ENCODE peak calls at places on chromosome 16, in seven cellular contexts. Q is GM12865, Z is lower leg skin, V is psoas muscle, J is fibroblast of the aortic adventitia, H is fibroblast of mammary gland, D is glutamatergic neuron. B is an unnamed sample.

GRCh38 chr16:22375117-22375962 is 921 bp upstream of the CDR2 start:
- DNase-seq in Q (no peak), Z (no peak), D (no peak), H (no peak), J (no peak), V (no peak), B (no peak)

GRCh38 chr16:59148312-59148711 is 414.2 kb upstream of the GOT2 start:
- DNase-seq in V (no peak), J (no peak), Z (no peak), H (no peak), D (no peak), Q (no peak), B (no peak)

GRCh38 chr16:68948230-68948910 is 105.0 kb downstream of the TANGO6 start:
- DNase-seq in Q (no peak), J (peak), H (peak), Z (no peak), D (no peak), V (no peak), B (no peak)

GRCh38 chr16:85286066-85286712 is 173.9 kb upstream of the CIBAR2 start:
- DNase-seq in H (peak), Z (peak), J (peak), D (no peak), V (peak), Q (no peak), B (no peak)

GRCh38 chr16:78503501-78504110 is 404.2 kb downstream of the WWOX start:
- DNase-seq in D (peak), Z (no peak), H (peak), V (no peak), J (peak), Q (peak), B (peak)

GRCh38 chr16:69942099-69942491 is 9.0 kb upstream of the CLEC18A start:
- DNase-seq in Z (no peak), Q (no peak), D (no peak), J (no peak), H (no peak), V (no peak), B (no peak)

GRCh38 chr16:70777496-70777895 is 23.5 kb downstream of the VAC14 start:
- DNase-seq in J (no peak), Q (no peak), H (no peak), Z (no peak), V (no peak), D (no peak), B (no peak)

GRCh38 chr16:30183961-30184429 is 593 bp downstream of the CORO1A start:
- DNase-seq in Q (peak), J (no peak), Z (peak), H (no peak), V (peak), D (peak), B (no peak)

GRCh38 chr16:84922351-84923135 is 88.8 kb downstream of the ZDHHC7 start:
- DNase-seq in J (peak), Q (no peak), D (peak), H (no peak), V (peak), Z (no peak), B (peak)

GRCh38 chr16:3118204-3118790 is 5.9 kb downstream of the ZNF205 start:
- DNase-seq in D (no peak), Z (no peak), J (no peak), Q (no peak), H (no peak), V (no peak), B (no peak)

GRCh38 chr16:57781741-57782606 is 20.3 kb downstream of the KIFC3 start:
- DNase-seq in J (peak), Q (no peak), D (no peak), Z (no peak), V (peak), H (peak), B (no peak)

GRCh38 chr16:80968386-80969113 is 38.1 kb downstream of the CMC2 start:
- DNase-seq in H (peak), J (peak), Q (no peak), Z (no peak), D (no peak), V (no peak), B (no peak)

GRCh38 chr16:82562183-82562677 is 64.5 kb upstream of the CDH13 start:
- DNase-seq in Z (no peak), D (no peak), Q (no peak), J (no peak), H (no peak), V (no peak), B (no peak)

GRCh38 chr16:55955845-55956244 is 80.7 kb upstream of the CES5A start:
- DNase-seq in J (no peak), Q (no peak), D (peak), Z (no peak), V (peak), H (peak), B (no peak)

GRCh38 chr16:56795011-56795410 is 65.1 kb downstream of the NUP93 start:
- DNase-seq in Z (no peak), H (no peak), Q (no peak), J (no peak), V (no peak), D (no peak), B (no peak)

GRCh38 chr16:30985401-30986128 is 558 bp downstream of the HSD3B7 start:
- DNase-seq in V (peak), J (peak), Z (peak), D (peak), H (peak), Q (no peak), B (no peak)

GRCh38 chr16:80615751-80616150 is 75.0 kb downstream of the DYNLRB2 start:
- DNase-seq in Z (no peak), V (no peak), H (no peak), D (no peak), J (no peak), Q (no peak), B (no peak)

GRCh38 chr16:78817442-78817829 is 718.0 kb downstream of the WWOX start:
- DNase-seq in H (peak), Z (no peak), D (no peak), Q (no peak), V (no peak), J (no peak), B (no peak)

GRCh38 chr16:81913222-81913621 is 98.0 kb downstream of the SDR42E1 start:
- DNase-seq in H (no peak), V (no peak), J (no peak), Q (no peak), Z (no peak), D (no peak), B (no peak)

GRCh38 chr16:14510581-14510938 is 119.5 kb downstream of the PARN start:
- DNase-seq in V (no peak), J (no peak), H (no peak), Z (no peak), Q (no peak), D (no peak), B (no peak)

GRCh38 chr16:74862743-74863244 is 88.2 kb upstream of the FA2H start:
- DNase-seq in Q (peak), H (peak), V (no peak), Z (no peak), D (no peak), J (peak), B (no peak)

GRCh38 chr16:57846078-57846697 is 43.9 kb upstream of the KIFC3 start:
- DNase-seq in J (no peak), Q (no peak), H (no peak), D (no peak), V (no peak), Z (no peak), B (no peak)

GRCh38 chr16:22065252-22065651 is 27.1 kb upstream of the VWA3A start:
- DNase-seq in J (no peak), Z (no peak), D (no peak), V (no peak), Q (no peak), H (no peak), B (no peak)

GRCh38 chr16:70589998-70590471 is 56.3 kb upstream of the IL34 start:
- DNase-seq in Q (no peak), D (no peak), H (peak), Z (peak), V (no peak), J (peak), B (no peak)

GRCh38 chr16:57112403-57113041 is 20.1 kb downstream of the CPNE2 start:
- DNase-seq in Q (peak), J (no peak), V (no peak), H (no peak), D (no peak), Z (no peak), B (no peak)

DNA sequence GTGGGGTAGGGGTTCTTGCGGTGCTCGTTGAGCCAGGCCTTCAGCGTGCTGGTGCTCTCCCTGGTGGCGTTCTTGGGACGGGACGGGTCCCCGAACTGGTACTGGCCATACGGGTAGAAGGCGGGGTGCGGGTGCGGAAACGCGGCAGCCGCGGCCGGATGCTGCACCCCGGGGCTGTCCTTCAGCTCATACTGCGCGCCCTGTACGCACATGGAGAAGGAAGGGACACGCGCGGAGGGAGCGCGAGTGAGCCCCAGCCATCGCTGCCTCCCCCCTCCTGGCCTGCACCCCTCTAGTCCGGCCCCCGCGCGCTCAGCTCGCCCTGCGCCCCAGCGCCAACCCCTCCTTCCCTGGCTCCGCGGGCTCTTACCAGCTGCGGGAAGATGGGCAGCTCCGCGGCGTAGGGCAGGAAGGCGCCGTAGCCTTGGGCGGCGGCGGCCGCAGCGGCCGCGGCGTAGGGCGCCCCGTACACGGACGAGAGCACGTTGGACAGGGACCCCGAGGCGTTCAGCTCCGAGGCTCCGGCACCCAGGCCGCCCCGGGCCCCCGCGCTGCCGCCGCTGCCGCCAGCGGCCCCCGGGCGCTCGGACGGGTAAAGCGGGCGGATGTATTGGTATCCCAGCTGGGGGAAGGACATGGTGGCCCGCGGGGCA is 1.0 kb downstream of the IRX3 start:
- DNase-seq in H (peak), V (no peak), Q (no peak), D (peak), J (peak), Z (peak), B (peak)
- TF ChIP-seq CTCF in H (no peak), V (no peak), Q (no peak), D (no peak), J (no peak), Z (no peak), B (no peak)

GRCh38 chr16:24396350-24397271 is 140.5 kb downstream of the CACNG3 start:
- DNase-seq in D (no peak), V (no peak), Z (no peak), J (no peak), H (no peak), Q (peak), B (no peak)
- TF ChIP-seq CTCF in D (no peak), V (no peak), Z (no peak), J (no peak), H (no peak), Q (no peak), B (no peak)

GRCh38 chr16:77223184-77223583 is 24.0 kb downstream of the SYCE1L start:
- DNase-seq in V (no peak), J (no peak), Q (peak), D (no peak), H (no peak), Z (peak), B (peak)
- TF ChIP-seq CTCF in V (no peak), J (no peak), Q (peak), D (peak), H (peak), Z (no peak), B (peak)

DNA sequence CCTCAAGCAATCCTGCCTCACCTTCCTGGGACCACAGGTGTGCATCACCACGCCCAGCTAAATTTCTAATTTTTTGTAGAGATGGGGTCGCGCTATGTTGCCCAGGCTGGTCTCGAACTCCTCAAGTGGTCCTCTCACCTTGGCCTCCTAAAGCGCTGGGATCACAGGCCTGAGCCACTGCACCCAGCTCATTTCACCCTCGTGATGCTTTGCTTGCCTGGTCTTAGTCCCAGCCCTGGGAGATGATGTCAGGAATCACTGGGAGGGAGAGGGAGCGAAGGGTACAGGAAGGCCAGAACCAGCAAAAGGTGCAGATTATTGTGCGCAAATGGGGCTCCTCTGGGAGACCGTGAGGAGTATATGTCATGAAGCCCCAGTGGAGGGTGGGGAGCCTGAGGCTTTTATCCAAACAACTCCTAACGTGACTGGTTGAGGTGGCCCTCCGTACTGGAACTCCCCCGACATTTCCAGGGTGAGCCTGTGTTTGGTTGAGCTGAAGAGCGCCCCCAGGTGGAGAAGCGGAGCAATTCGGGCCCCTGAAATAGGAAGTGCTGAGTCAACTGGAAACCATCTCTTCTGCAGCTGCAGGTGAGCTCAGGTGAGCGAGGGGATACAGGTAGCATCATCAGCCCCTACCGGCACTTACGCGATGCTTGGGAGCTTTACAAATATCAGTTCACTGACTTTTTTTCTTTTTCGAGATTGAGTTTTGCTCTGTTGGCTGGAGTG is 41.2 kb upstream of the HAPSTR1 start:
- DNase-seq in Z (no peak), J (no peak), V (no peak), Q (peak), H (peak), D (peak), B (peak)
- TF ChIP-seq CTCF in Z (no peak), J (peak), V (no peak), Q (peak), H (peak), D (peak), B (peak)

DNA sequence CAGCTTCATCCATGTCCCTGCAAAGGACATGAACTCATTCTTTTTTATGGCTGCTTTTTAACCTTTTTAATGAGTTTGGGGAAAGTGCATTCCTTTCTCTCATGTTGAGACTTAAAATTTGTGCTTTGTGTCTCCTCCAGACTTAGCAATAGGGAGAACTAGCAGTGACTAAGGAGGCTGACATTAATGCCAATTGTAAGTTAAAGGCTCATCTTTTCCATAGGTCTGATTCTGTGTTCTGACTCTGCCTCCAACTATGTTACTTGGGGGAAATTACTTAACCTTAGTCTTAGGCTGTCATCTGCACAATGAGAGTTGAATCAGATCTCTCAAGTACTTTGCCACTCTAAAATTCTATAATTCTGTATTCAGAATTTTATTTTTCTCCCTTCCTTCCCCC is 17.5 kb upstream of the PHAF1 start:
- DNase-seq in J (peak), Q (no peak), Z (no peak), H (peak), V (no peak), D (no peak), B (no peak)
- TF ChIP-seq CTCF in J (no peak), Q (no peak), Z (no peak), H (no peak), V (no peak), D (no peak), B (no peak)

GRCh38 chr16:23435500-23435899 is 17.5 kb downstream of the COG7 start:
- DNase-seq in V (peak), H (peak), D (peak), Q (peak), J (peak), Z (no peak), B (peak)
- TF ChIP-seq CTCF in V (peak), H (peak), D (peak), Q (peak), J (peak), Z (no peak), B (peak)

DNA sequence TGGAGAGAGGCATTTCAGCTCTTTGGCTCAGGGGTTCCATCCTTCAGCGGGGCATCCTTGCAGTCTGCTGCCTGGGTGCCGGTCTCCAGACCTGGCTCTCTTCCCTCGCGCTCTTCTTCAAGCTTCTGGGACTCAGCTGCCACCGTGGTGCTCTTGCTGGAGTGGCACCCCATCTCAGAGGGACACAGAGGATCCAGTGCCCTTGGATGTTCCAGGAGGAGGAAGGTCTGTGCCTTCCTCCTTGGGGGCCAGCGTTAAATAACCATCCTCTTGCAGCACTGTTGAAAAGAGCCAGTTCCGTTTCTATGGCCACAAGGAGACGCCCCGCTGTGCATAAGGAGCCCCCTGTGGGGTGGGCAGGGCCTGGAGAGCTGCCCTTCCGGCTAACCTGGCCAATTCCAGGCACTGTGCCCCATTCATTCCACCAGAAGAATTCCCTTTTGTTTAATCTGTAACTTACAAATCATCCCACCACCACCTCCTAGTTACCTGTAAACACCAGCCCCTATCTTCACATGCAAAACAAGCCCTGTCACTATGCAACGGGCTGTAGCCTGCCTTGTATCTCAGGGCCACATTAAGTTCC is 8.6 kb downstream of the CHD9NB start:
- DNase-seq in Q (no peak), D (peak), Z (no peak), J (no peak), V (no peak), H (no peak), B (no peak)
- TF ChIP-seq CTCF in Q (no peak), D (no peak), Z (no peak), J (no peak), V (no peak), H (no peak), B (no peak)

DNA sequence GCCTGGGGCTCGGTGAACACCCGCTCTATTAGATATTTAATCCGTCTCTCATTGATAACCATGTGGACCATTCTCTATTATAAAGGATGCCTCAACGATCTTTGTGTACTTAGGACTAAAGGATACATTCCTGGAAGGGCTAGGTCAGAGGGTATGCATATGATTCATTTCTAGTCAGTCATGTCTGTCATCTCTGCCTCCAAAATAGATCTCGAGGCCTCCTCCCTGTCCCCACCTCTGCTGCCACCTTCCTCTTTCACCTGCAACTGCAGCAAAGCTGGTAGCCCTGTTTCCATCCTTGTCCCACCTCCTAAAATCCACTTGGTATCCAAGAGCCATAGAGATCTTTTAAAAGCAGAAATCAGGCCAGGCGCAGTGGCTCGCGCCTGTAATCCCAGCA is 121.5 kb downstream of the KATNIP start:
- DNase-seq in H (no peak), D (no peak), Q (no peak), Z (no peak), J (no peak), V (no peak), B (no peak)
- TF ChIP-seq CTCF in H (no peak), D (no peak), Q (no peak), Z (no peak), J (no peak), V (no peak), B (no peak)

GRCh38 chr16:89567656-89568594 is 7.4 kb downstream of the RPL13 start:
- DNase-seq in H (no peak), Z (no peak), V (no peak), Q (no peak), D (no peak), J (no peak), B (no peak)

GRCh38 chr16:89565256-89565505 is 4.7 kb downstream of the RPL13 start:
- DNase-seq in Q (no peak), Z (no peak), H (no peak), D (no peak), J (no peak), V (no peak), B (no peak)

GRCh38 chr16:89564476-89565255 is 4.2 kb downstream of the RPL13 start:
- DNase-seq in H (peak), J (no peak), D (no peak), Z (no peak), Q (peak), V (no peak), B (no peak)

GRCh38 chr16:89563639-89564392 is 3.3 kb downstream of the RPL13 start:
- DNase-seq in Z (no peak), H (no peak), Q (peak), D (no peak), J (no peak), V (no peak), B (no peak)

GRCh38 chr16:89565506-89566372 is 5.3 kb downstream of the RPL13 start:
- DNase-seq in Z (peak), H (peak), Q (peak), V (peak), D (peak), J (no peak), B (peak)
- TF ChIP-seq CTCF in Z (no peak), H (peak), Q (peak), V (peak), D (peak), J (peak), B (peak)